ENCODE peak calls at places on chromosomes 11 and 22, in eight cellular contexts. R is CD4-positive, CD25-positive, alpha-beta regulatory T cell; C is SW 1271; N is activated naive CD4-positive, alpha-beta T cell treated with Interleukin-2 at 50 U/mL for 16 hours; Z is fibroblast of the conjunctiva; L is NCI-H2171 treated with DMSO at 0.1 percent for 48 hours; V is NCI-H2081 treated with DMSO at 0.1 percent for 48 hours; F is fibroblast of mammary gland. K is an unnamed sample.
A peak's percentile ranks its signal among the peaks of the same experiment; 100 is the strongest.

GRCh38 chr22:26817926-26818325 is 160.5 kb downstream of the MIAT start:
- DNase-seq in R (no peak), C (no peak), N (no peak), Z (no peak), L (no peak), V (no peak), F (no peak), K (no peak)

GRCh38 chr22:49996192-49996531 is 16.4 kb downstream of the IL17REL start:
- DNase-seq in R (no peak), C (no peak), N (no peak), Z (no peak), L (no peak), V (no peak), F (no peak), K (no peak)

GRCh38 chr22:49996532-49997220 is 15.9 kb downstream of the IL17REL start:
- DNase-seq in R (no peak), C (no peak), N (no peak), Z (no peak), L (no peak), V (no peak), F (no peak), K (no peak)

GRCh38 chr11:10742460-10743208 is 8.4 kb upstream of the CTR9 start:
- DNase-seq in R (peak; percentile 21), C (no peak), N (peak; percentile 16), Z (no peak), L (no peak), V (no peak), F (peak; percentile 65), K (no peak)

GRCh38 chr11:69359735-69360470 is 65.9 kb downstream of the MYEOV start:
- DNase-seq in R (no peak), C (no peak), N (no peak), Z (no peak), L (no peak), V (no peak), F (peak; percentile 87), K (no peak)

GRCh38 chr11:118629761-118630661 is 22.6 kb downstream of the PHLDB1 start:
- DNase-seq in R (no peak), C (no peak), N (no peak), Z (no peak), L (no peak), V (no peak), F (no peak), K (no peak)

GRCh38 chr11:75265851-75266531 is 25.4 kb downstream of the TPBGL start:
- DNase-seq in R (no peak), C (no peak), N (no peak), Z (no peak), L (no peak), V (no peak), F (peak; percentile 59), K (no peak)

GRCh38 chr11:114432893-114433292 is 6.4 kb upstream of the REXO2 start:
- DNase-seq in R (no peak), C (no peak), N (no peak), Z (no peak), L (no peak), V (no peak), F (no peak), K (no peak)

GRCh38 chr22:44479662-44480061 is 18.4 kb downstream of the RTL6 start:
- DNase-seq in R (no peak), C (no peak), N (no peak), Z (no peak), L (no peak), V (no peak), F (no peak), K (no peak)

GRCh38 chr22:26168199-26168915 is 905 bp upstream of the SEZ6L start:
- DNase-seq in R (no peak), C (no peak), N (no peak), Z (no peak), L (peak; percentile 72), V (no peak), F (no peak), K (no peak)

GRCh38 chr11:69943066-69943465 is 123.8 kb upstream of the FGF3 start:
- DNase-seq in R (no peak), C (peak; percentile 31), N (no peak), Z (no peak), L (no peak), V (no peak), F (no peak), K (no peak)

GRCh38 chr11:65606876-65607613 is 7.0 kb downstream of the MAP3K11 start:
- DNase-seq in R (no peak), C (peak; percentile 14), N (no peak), Z (peak; percentile 91), L (no peak), V (no peak), F (peak; percentile 92), K (peak; percentile 94)

GRCh38 chr11:1193326-1194230 is 29.3 kb upstream of the MUC5B start:
- DNase-seq in R (no peak), C (no peak), N (no peak), Z (no peak), L (no peak), V (no peak), F (no peak), K (no peak)